ENCODE peak calls at places on chromosomes 4 and X, in four cellular contexts. W is K562, Z is SK-N-SH, I is GM12878. M is an unnamed sample.

GRCh38 chr4:138062929-138063328 is 179.2 kb downstream of the SLC7A11 start:
- DNase-seq in I (no peak), W (no peak), Z (no peak), M (no peak)

GRCh38 chr4:137610960-137611359 is 78.7 kb upstream of the PCDH18 start:
- DNase-seq in Z (no peak), W (no peak), I (no peak), M (peak)

GRCh38 chr4:153962311-153963039 is 173.6 kb upstream of the SFRP2 start:
- DNase-seq in W (no peak), Z (no peak), I (no peak), M (no peak)

GRCh38 chr4:52869196-52869595 is 7.1 kb downstream of the RASL11B start:
- DNase-seq in Z (peak), I (no peak), W (no peak), M (no peak)

GRCh38 chr4:138875886-138876608 is 139.5 kb upstream of the NOCT start:
- DNase-seq in Z (no peak), I (no peak), W (no peak), M (no peak)

GRCh38 chrX:38627683-38628082 is 66.3 kb downstream of the TSPAN7 start:
- DNase-seq in Z (peak), I (no peak), W (peak), M (peak)

GRCh38 chr4:109910261-109910660 is 2.4 kb upstream of the EGF start:
- DNase-seq in W (no peak), Z (no peak), I (no peak), M (no peak)

GRCh38 chr4:54315561-54315960 is 86.5 kb downstream of the PDGFRA start:
- DNase-seq in Z (no peak), W (no peak), I (peak), M (no peak)

GRCh38 chrX:7115557-7115956 is 32.0 kb upstream of the STS start:
- DNase-seq in W (no peak), Z (no peak), I (peak), M (no peak)

GRCh38 chr4:3371581-3372001 is 70.2 kb upstream of the HGFAC start:
- DNase-seq in I (no peak), Z (peak), W (no peak), M (no peak)

GRCh38 chr4:58149404-58150085 is 1039.4 kb upstream of the IGFBP7 start:
- DNase-seq in I (no peak), W (no peak), Z (no peak), M (no peak)

GRCh38 chr4:76704133-76704881 is 193.6 kb downstream of the SOWAHB start:
- DNase-seq in Z (no peak), W (no peak), I (no peak), M (no peak)

GRCh38 chr4:150119492-150119891 is 41.2 kb downstream of the DCLK2 start:
- DNase-seq in W (no peak), Z (no peak), I (no peak), M (peak)

GRCh38 chr4:15717647-15718416 is 15.0 kb downstream of the BST1 start:
- DNase-seq in W (no peak), Z (no peak), I (no peak), M (no peak)

GRCh38 chr4:109998867-109999303 is 86.2 kb downstream of the EGF start:
- DNase-seq in Z (peak), W (peak), I (peak), M (peak)

GRCh38 chr4:56764775-56765174 is 56.7 kb downstream of the SPINK2 start:
- DNase-seq in W (no peak), I (no peak), Z (peak), M (no peak)

GRCh38 chrX:129984196-129984962 is 1.9 kb downstream of the BCORL1 start:
- DNase-seq in Z (peak), I (no peak), W (peak), M (no peak)

GRCh38 chrX:94288325-94288724 is 614.3 kb downstream of the FAM133A start:
- DNase-seq in I (no peak), W (no peak), Z (no peak), M (no peak)

GRCh38 chr4:7652906-7653305 is 218.2 kb upstream of the PSAPL1 start:
- DNase-seq in W (no peak), I (no peak), Z (no peak), M (no peak)

GRCh38 chr4:174012135-174012923 is 271.1 kb downstream of the FBXO8 start:
- DNase-seq in Z (no peak), I (no peak), W (no peak), M (no peak)

GRCh38 chrX:152204919-152205318 is 66.5 kb upstream of the MAGEA10 start:
- DNase-seq in W (no peak), I (no peak), Z (no peak), M (no peak)

GRCh38 chr4:20313237-20314030 is 61.7 kb downstream of the SLIT2 start:
- DNase-seq in W (no peak), Z (no peak), I (peak), M (peak)

GRCh38 chrX:110512341-110512740 is 153.7 kb downstream of the RTL9 start:
- DNase-seq in W (no peak), I (no peak), Z (no peak), M (no peak)

GRCh38 chr4:1503583-1504471 is 97.6 kb upstream of the NKX1-1 start:
- DNase-seq in W (peak), Z (peak), I (no peak), M (no peak)

GRCh38 chr4:146585761-146586333 is 52.8 kb upstream of the POU4F2 start:
- DNase-seq in W (no peak), I (no peak), Z (no peak), M (no peak)

GRCh38 chr4:28755081-28755480 is 1894.4 kb downstream of the STIM2 start:
- DNase-seq in I (no peak), Z (no peak), W (no peak), M (no peak)

GRCh38 chr4:6236816-6237390 is 32.7 kb upstream of the WFS1 start:
- DNase-seq in I (no peak), Z (no peak), W (no peak), M (no peak)

GRCh38 chr4:109026588-109026987 is 263.7 kb upstream of the ETNPPL start:
- DNase-seq in Z (no peak), W (no peak), I (no peak), M (no peak)

GRCh38 chr4:4645743-4646142 is 103.9 kb upstream of the STX18 start:
- DNase-seq in Z (no peak), W (no peak), I (no peak), M (no peak)

GRCh38 chr4:128354205-128354821 is 66.7 kb upstream of the PGRMC2 start:
- DNase-seq in W (no peak), I (no peak), Z (peak), M (peak)

DNA sequence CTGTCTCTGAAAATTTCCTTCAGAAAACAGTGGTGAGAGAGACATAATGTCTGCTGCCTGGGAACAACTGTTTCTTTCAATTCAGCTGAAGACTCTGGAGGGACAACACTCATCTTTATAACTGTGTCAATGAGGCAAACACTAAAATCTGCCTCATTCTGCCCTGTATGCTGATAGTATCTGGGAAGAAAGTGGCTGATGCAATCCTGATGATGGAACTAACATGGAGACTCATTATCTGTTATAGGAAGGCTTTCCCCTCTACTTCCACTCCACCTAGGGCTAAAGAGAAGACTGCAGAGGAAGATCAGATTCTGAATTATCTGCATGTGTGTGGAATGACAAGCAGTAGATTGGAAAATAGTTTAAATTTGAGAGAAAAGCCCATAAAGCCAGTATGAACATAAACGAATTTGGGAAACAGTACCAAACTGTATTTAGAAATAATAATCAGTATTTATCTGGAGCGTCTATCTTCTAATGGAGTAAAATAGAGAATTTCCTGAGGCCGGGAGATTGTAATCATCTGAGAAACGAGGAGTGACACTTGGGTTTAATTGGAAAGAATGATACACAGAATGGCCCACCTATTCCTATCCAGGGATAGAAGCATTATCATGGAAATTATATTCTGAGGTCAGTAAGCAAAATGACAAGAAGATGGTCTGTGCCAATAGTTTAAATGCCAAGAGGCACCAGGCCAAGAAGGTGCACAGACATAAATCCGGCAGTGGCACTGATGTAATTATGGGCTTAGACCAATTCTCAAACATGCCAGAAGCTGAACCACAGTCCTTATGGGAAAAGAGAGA is 85.4 kb downstream of the SHISA3 start:
- DNase-seq in I (no peak), Z (peak), W (no peak), M (no peak)
- TF ChIP-seq SMC3 in I (no peak), Z (no peak), W (no peak), M (no peak)

GRCh38 chrX:71253253-71254091 is 468 bp downstream of the ZMYM3 start:
- DNase-seq in W (peak), Z (peak), I (no peak), M (peak)
- TF ChIP-seq SIN3A in W (no peak), Z (no peak), I (no peak), M (no peak)

GRCh38 chr4:165803005-165803404 is 70.0 kb upstream of the TLL1 start:
- DNase-seq in Z (no peak), W (no peak), I (no peak), M (no peak)
- TF ChIP-seq SMC3 in Z (no peak), W (no peak), I (no peak), M (no peak)

GRCh38 chrX:155313766-155314165 is 20.6 kb downstream of the CLIC2 start:
- DNase-seq in I (no peak), W (no peak), Z (no peak), M (no peak)

DNA sequence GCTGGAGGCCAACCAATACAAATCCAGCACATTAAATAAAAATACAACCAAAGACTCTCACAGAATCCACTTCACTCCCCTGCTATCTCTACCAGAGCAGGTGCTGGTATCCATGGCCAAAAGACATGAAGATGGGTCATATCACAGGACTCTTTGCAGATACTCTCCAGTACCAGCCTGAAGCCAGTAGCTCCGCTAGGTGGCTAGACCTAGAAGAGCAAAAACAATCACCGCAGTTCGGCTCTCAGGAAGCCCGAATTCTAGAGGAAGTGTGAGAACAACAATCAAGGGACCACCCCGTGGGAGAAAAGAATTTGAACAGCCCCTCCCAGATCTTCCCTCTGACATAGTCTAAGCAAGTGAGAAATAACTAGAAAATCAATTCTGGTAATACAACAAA is 20.2 kb downstream of the CLIC2 start:
- DNase-seq in Z (no peak), W (no peak), I (no peak), M (no peak)
- TF ChIP-seq SIN3A in Z (no peak), W (no peak), I (no peak), M (no peak)